ENCODE peak calls at places on chromosomes 11 and 22, in seven cellular contexts. H is GM12891, X is HepG2, F is H1, Q is SK-N-SH, P is K562, O is GM12878. T is an unnamed sample.

GRCh38 chr11:108733479-108734116 is 68.7 kb downstream of the DDX10 start:
- DNase-seq in F (no peak), Q (no peak), H (peak), P (no peak), O (peak), X (no peak), T (no peak)

GRCh38 chr22:37501610-37502341 is 15.6 kb upstream of the MFNG start:
- DNase-seq in H (no peak), O (no peak), P (peak), F (no peak), X (peak), Q (no peak), T (no peak)

GRCh38 chr11:59197990-59198389 is 14.7 kb downstream of the MPEG1 start:
- DNase-seq in Q (no peak), X (no peak), H (no peak), P (no peak), F (no peak), O (no peak), T (no peak)

GRCh38 chr22:19706661-19707151 is 7.6 kb upstream of the SEPTIN5 start:
- DNase-seq in P (no peak), O (no peak), X (no peak), F (no peak), H (no peak), Q (no peak), T (no peak)

GRCh38 chr22:27866136-27867091 is 52.6 kb downstream of the PITPNB start:
- DNase-seq in H (no peak), P (no peak), X (peak), O (no peak), Q (no peak), F (no peak), T (no peak)

GRCh38 chr11:68390315-68390714 is 70.2 kb upstream of the PPP6R3 start:
- DNase-seq in H (no peak), O (no peak), X (no peak), Q (no peak), F (no peak), P (no peak), T (no peak)

GRCh38 chr22:27412866-27413445 is 388.6 kb downstream of the MN1 start:
- DNase-seq in F (no peak), X (no peak), O (no peak), Q (no peak), P (no peak), H (no peak), T (no peak)

GRCh38 chr11:6420677-6421076 is 1.8 kb upstream of the APBB1 start:
- DNase-seq in F (no peak), Q (no peak), X (no peak), H (no peak), P (no peak), O (no peak), T (no peak)

GRCh38 chr22:24482586-24482985 is 12.5 kb upstream of the UPB1 start:
- DNase-seq in Q (no peak), F (no peak), H (no peak), P (no peak), X (no peak), O (no peak), T (no peak)

GRCh38 chr11:107963091-107963490 is 34.8 kb downstream of the RAB39A start:
- DNase-seq in X (no peak), F (no peak), P (no peak), O (no peak), H (no peak), Q (no peak), T (no peak)

GRCh38 chr11:106021181-106021966 is 666 bp downstream of the MSANTD4 start:
- DNase-seq in O (no peak), Q (no peak), X (peak), H (no peak), F (no peak), P (peak), T (no peak)
- TF ChIP-seq POLR2AphosphoS5 in O (no peak), Q (peak), X (no peak), H (no peak), F (no peak), P (no peak), T (no peak)

DNA sequence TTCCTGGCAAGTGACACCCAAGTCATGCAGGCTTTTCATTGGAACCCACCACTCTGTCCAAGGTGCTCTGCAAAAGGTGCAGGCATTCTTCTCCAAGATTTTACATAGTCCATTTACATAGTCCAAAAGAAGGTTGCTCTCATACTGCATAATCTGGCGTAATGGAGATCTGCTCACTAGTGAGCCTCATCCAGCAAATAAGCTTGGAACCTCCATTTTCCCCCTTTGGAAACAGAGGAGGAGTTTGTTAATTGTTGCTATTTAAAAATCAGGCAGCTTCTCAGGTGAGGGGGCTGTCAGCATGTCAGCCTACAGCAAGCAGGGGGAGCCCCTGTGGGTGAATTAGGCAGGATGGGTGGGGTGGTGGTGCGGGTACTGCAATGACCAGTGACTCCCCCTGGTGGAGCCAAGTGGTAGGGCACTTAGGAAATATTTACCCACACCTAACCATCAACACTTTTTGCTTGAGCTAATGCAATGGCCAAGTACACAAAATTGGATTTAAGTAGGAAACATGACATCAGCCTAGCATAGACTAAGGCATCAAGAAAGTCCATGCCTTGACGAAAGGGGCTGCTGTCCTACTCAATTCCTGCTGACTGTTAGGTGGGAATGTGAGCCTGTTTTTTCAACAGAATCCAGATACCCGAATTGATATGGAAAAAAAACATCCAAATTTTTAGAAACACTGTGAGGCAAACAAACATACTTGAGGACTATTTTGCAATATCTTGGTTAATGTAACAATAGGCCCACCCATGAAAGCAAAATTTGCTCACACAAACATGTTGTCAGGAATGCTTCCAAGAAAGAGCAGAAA is 64.5 kb downstream of the AMBRA1 start:
- DNase-seq in O (no peak), P (peak), Q (peak), H (peak), F (peak), X (peak), T (peak)
- TF ChIP-seq TAF1 in O (no peak), P (no peak), Q (no peak), H (no peak), F (no peak), X (no peak), T (no peak)

GRCh38 chr11:72000591-72000867 is 1.8 kb downstream of the IL18BP start:
- DNase-seq in X (no peak), Q (no peak), H (no peak), P (no peak), F (no peak), O (no peak), T (no peak)

GRCh38 chr11:71999813-72000590 is 1.3 kb downstream of the IL18BP start:
- DNase-seq in O (no peak), H (no peak), X (no peak), P (peak), Q (no peak), F (no peak), T (no peak)

GRCh38 chr11:72002841-72003775 is 4.4 kb downstream of the IL18BP start:
- DNase-seq in H (no peak), Q (no peak), F (no peak), X (no peak), P (peak), O (no peak), T (no peak)

GRCh38 chr11:72001834-72002591 is 3.3 kb downstream of the IL18BP start:
- DNase-seq in O (no peak), P (no peak), X (no peak), Q (no peak), H (no peak), F (no peak), T (no peak)

DNA sequence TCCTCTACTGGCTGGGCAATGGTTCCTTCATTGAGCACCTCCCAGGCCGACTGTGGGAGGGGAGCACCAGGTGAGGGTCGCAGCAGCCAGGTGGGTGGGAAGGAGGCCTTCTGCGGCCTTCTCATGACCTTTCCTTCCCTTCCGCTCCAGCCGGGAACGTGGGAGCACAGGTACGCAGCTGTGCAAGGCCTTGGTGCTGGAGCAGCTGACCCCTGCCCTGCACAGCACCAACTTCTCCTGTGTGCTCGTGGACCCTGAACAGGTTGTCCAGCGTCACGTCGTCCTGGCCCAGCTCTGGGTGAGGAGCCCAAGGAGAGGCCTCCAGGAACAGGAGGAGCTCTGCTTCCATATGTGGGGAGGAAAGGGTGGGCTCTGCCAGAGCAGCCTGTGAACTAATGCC is 2.5 kb downstream of the IL18BP start:
- DNase-seq in O (no peak), H (no peak), P (no peak), Q (no peak), X (no peak), F (no peak), T (no peak)
- TF ChIP-seq POLR2AphosphoS5 in O (no peak), H (no peak), P (no peak), Q (no peak), X (no peak), F (peak), T (no peak)

GRCh38 chr11:3166268-3167142 is 1.4 kb upstream of the OSBPL5 start:
- DNase-seq in X (no peak), P (no peak), O (no peak), H (peak), Q (no peak), F (no peak), T (no peak)

GRCh38 chr11:3164138-3164539 is 971 bp downstream of the OSBPL5 start:
- DNase-seq in Q (peak), X (no peak), P (no peak), O (no peak), H (peak), F (no peak), T (no peak)

GRCh38 chr11:3165916-3166267 is 782 bp upstream of the OSBPL5 start:
- DNase-seq in X (no peak), F (no peak), H (no peak), O (no peak), P (no peak), Q (no peak), T (no peak)

GRCh38 chr11:3164540-3165151 is 464 bp downstream of the OSBPL5 start:
- DNase-seq in P (peak), O (no peak), Q (peak), F (no peak), H (peak), X (no peak), T (no peak)

GRCh38 chr11:3165152-3165705 is at the start of gene OSBPL5:
- DNase-seq in H (peak), O (no peak), P (peak), Q (peak), X (no peak), F (no peak), T (no peak)
- TF ChIP-seq TAF1 in H (no peak), O (no peak), P (peak), Q (peak), X (no peak), F (no peak), T (no peak)

GRCh38 chr11:114172871-114173444 is 113.4 kb downstream of the ZBTB16 start:
- DNase-seq in O (no peak), X (no peak), H (no peak), F (no peak), Q (no peak), P (no peak), T (no peak)

GRCh38 chr11:114169321-114169749 is 109.8 kb downstream of the ZBTB16 start:
- DNase-seq in O (no peak), F (no peak), Q (no peak), X (no peak), H (no peak), P (no peak), T (no peak)

GRCh38 chr11:114170226-114170625 is 110.7 kb downstream of the ZBTB16 start:
- DNase-seq in Q (no peak), H (no peak), O (no peak), P (no peak), F (no peak), X (no peak), T (no peak)

GRCh38 chr11:114172055-114172861 is 112.7 kb downstream of the ZBTB16 start:
- DNase-seq in O (no peak), Q (no peak), X (no peak), F (no peak), P (no peak), H (no peak), T (no peak)

DNA sequence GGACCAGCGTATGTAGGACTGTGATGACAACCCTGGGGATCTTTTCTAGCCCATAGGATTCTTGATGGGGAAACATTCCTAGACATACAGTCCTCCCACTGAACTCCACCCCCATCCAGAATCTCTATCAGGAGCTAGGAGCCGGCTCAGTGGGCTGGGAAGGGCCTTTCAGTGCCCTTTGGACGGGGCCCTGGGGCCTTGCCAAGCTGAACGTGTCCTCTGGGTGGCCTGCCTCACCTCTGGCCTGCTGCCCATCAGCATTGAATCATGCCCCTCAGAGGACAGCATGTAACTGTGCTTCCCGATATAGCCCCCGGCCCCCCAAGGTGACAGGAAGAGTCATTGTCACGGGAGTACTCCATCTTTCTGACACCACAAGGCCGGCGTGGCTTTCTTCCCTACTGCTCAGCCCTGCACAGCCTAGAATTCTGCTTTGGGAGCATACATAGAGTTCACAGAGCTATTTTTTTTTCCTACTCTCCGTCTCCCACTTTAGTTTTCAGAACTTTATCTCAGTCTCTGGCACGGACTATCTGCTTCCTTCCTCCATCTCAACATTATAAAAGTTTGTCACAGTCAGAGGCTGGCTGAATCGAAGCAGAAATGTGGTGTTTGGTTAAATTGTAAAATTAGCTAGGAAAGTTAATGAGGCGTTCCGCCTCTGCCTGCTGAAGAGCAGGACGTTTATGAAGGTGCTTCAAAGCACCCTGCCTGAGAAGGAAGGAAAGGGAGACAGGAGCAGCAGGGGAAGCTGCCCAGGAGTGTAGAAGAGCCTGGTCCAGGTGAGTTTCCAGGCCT is 111.9 kb downstream of the ZBTB16 start:
- DNase-seq in Q (no peak), H (no peak), O (no peak), X (peak), F (no peak), P (no peak), T (no peak)
- TF ChIP-seq POLR2AphosphoS5 in Q (no peak), H (no peak), O (no peak), X (no peak), F (no peak), P (no peak), T (no peak)

GRCh38 chr11:77470504-77470903 is 3.4 kb downstream of the PAK1 start:
- DNase-seq in Q (no peak), H (no peak), X (no peak), O (no peak), P (no peak), F (no peak), T (no peak)

GRCh38 chr11:77470971-77471370 is 2.9 kb downstream of the PAK1 start:
- DNase-seq in O (no peak), X (no peak), F (no peak), H (no peak), P (no peak), Q (no peak), T (no peak)

GRCh38 chr11:77467233-77467632 is 6.7 kb downstream of the PAK1 start:
- DNase-seq in P (no peak), Q (no peak), H (no peak), O (no peak), F (no peak), X (no peak), T (no peak)

GRCh38 chr11:77468527-77468926 is 5.4 kb downstream of the PAK1 start:
- DNase-seq in Q (no peak), F (no peak), H (no peak), O (no peak), P (no peak), X (no peak), T (no peak)

GRCh38 chr11:77467993-77468392 is 5.9 kb downstream of the PAK1 start:
- DNase-seq in F (no peak), O (no peak), H (no peak), Q (no peak), P (no peak), X (no peak), T (no peak)
- TF ChIP-seq TAF1 in F (no peak), O (no peak), H (no peak), Q (no peak), P (no peak), X (no peak), T (no peak)

GRCh38 chr11:65488273-65489058 is 10.4 kb upstream of the MALAT1 start:
- DNase-seq in F (no peak), P (no peak), O (no peak), Q (no peak), X (no peak), H (no peak), T (no peak)

GRCh38 chr11:65489706-65490310 is 9.0 kb upstream of the MALAT1 start:
- DNase-seq in O (no peak), H (no peak), Q (no peak), F (no peak), X (peak), P (no peak), T (no peak)

GRCh38 chr11:65491163-65491465 is 7.7 kb upstream of the MALAT1 start:
- DNase-seq in H (no peak), X (no peak), Q (no peak), F (no peak), O (no peak), P (no peak), T (no peak)

GRCh38 chr11:65487467-65488272 is 11.2 kb upstream of the MALAT1 start:
- DNase-seq in F (peak), Q (peak), P (peak), X (peak), H (no peak), O (no peak), T (no peak)

DNA sequence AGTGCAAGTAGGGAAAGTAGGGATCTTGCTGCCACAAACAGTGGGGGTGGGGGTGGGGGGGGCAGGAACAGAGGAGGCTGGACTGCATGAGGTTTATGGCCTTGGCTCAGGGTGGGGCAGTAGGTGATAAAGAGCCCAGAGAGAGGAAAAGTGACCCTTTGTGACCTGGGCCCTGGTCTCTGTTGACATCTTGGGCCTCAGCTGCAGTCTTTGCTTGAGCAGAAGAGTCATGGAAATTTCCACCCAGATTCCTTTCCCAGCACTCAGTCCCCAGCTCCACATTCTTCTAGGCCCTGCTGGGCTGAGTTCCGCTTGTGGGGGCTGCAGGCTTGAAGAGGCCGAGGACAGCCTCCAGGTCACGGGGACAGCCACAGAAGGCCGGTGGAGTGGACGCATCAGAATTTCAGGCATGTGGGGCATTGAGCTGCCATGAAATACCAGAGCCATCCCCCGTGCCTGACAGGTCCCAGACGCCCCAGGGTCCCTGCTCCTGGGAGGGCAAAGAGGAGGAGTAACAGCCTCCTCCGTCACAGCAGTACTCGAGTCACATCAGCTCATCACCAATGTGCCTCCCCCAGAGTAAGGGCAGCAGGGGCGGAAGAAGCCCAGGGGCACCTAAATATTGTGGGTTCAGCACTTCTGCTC is 9.7 kb upstream of the MALAT1 start:
- DNase-seq in Q (no peak), H (no peak), X (peak), O (no peak), P (no peak), F (peak), T (no peak)
- TF ChIP-seq POLR2AphosphoS5 in Q (no peak), H (no peak), X (peak), O (no peak), P (no peak), F (peak), T (no peak)

GRCh38 chr22:46202897-46203589 is 47.0 kb downstream of the CDPF1 start:
- DNase-seq in H (no peak), F (no peak), Q (no peak), X (no peak), P (no peak), O (no peak), T (no peak)
- TF ChIP-seq TAF1 in H (no peak), F (no peak), Q (no peak), X (no peak), P (no peak), O (no peak), T (no peak)

DNA sequence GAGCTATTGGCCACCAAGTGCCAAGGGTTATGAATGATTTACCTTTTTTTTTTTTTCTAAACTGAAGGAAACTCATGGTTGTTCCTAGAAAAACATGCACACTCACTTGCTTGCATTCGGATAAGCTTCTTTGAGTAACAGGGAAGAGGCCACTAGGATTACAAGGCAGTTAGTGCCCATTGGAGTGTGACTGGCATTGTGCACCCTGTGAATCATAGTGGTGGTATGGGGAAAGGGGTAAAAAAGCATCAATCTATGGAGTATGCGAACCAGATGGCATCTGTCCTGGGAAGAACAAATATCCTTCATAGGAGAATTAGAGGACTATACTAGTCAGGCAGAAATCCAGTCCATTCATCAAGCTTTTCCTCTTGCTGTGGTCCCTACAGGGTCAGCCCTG is 24.2 kb downstream of the CD44 start:
- DNase-seq in F (no peak), P (no peak), O (no peak), H (no peak), X (no peak), Q (no peak), T (no peak)
- TF ChIP-seq POLR2AphosphoS5 in F (no peak), P (no peak), O (peak), H (no peak), X (no peak), Q (no peak), T (no peak)

DNA sequence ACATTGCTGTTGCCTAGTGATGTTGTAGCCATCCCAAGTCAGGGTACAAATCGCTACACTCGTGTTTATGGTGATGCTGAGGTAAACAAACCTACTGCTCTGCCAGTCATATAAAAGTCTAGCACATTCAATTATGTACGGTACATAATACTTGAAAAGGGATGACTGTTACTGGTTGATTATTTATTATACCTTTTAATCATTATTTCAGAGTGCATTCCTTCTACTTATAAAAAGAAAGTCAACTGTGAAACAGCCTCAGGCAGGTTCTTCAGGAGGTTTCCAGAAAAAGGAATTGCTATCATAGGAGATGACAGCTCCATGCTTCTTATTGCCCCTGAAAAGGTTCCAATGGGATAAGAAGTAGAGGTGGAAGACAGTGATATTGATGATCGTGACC is 652.5 kb upstream of the KIRREL3 start:
- DNase-seq in P (no peak), X (no peak), H (no peak), O (no peak), F (no peak), Q (no peak), T (no peak)
- TF ChIP-seq TAF1 in P (no peak), X (no peak), H (no peak), O (no peak), F (no peak), Q (no peak), T (no peak)

T was measured in GM12892.